ENCODE peak calls at places on chromosomes 12 and 14, in seven cellular contexts. V is esophagus squamous epithelium, Q is body of pancreas, X is stomach, H is cardiac muscle cell, A is lung, N is IMR-90. D is an unnamed sample.

GRCh38 chr14:104795781-104796681 is 483 bp upstream of the AKT1 start:
- DNase-seq in Q (peak; percentile 70), N (no peak), X (peak; percentile 68), A (no peak), V (no peak), H (peak; percentile 72), D (peak; percentile 85)

GRCh38 chr12:53532026-53532425 is 24.7 kb upstream of the NPFF start:
- DNase-seq in H (no peak), N (no peak), Q (no peak), V (no peak), A (no peak), X (no peak), D (no peak)

GRCh38 chr12:108634225-108634795 is 616 bp upstream of the SELPLG start:
- DNase-seq in A (peak; percentile 58), H (no peak), V (no peak), N (no peak), X (peak; percentile 34), Q (no peak), D (no peak)

GRCh38 chr12:71503579-71504470 is 64.2 kb downstream of the LGR5 start:
- DNase-seq in A (no peak), X (no peak), N (no peak), Q (no peak), V (no peak), H (no peak), D (no peak)

GRCh38 chr12:4148418-4149056 is 125.0 kb upstream of the CCND2 start:
- DNase-seq in H (no peak), N (no peak), V (peak; percentile 30), A (no peak), X (peak; percentile 40), Q (peak; percentile 30), D (peak; percentile 77)

GRCh38 chr12:110684322-110684836 is 4.5 kb downstream of the HVCN1 start:
- DNase-seq in X (no peak), N (peak; percentile 64), A (no peak), V (no peak), Q (no peak), H (no peak), D (no peak)

GRCh38 chr12:92396647-92397258 is 251.1 kb upstream of the BTG1 start:
- DNase-seq in A (no peak), Q (no peak), H (no peak), V (no peak), N (peak; percentile 58), X (no peak), D (no peak)

GRCh38 chr12:95326855-95327254 is 109.2 kb downstream of the VEZT start:
- DNase-seq in H (no peak), A (no peak), V (no peak), Q (no peak), N (no peak), X (no peak), D (no peak)

GRCh38 chr12:96034631-96035282 is 630 bp downstream of the LTA4H start:
- DNase-seq in A (peak; percentile 43), X (no peak), H (peak; percentile 64), N (peak; percentile 37), Q (peak; percentile 30), V (no peak), D (peak; percentile 50)

GRCh38 chr12:37543966-37544668 is 772.5 kb upstream of the ALG10B start:
- DNase-seq in V (no peak), X (no peak), Q (no peak), N (no peak), A (no peak), H (no peak), D (no peak)

GRCh38 chr12:67590122-67590795 is 58.3 kb upstream of the DYRK2 start:
- DNase-seq in N (no peak), Q (no peak), V (no peak), X (no peak), A (no peak), H (no peak), D (no peak)

GRCh38 chr12:59408431-59408830 is 187.4 kb upstream of the SLC16A7 start:
- DNase-seq in V (no peak), X (no peak), Q (no peak), H (no peak), A (no peak), N (peak; percentile 26), D (no peak)

GRCh38 chr14:68208218-68208617 is 388.6 kb downstream of the RAD51B start:
- DNase-seq in A (no peak), X (no peak), V (no peak), H (no peak), N (no peak), Q (no peak), D (no peak)

GRCh38 chr12:3489057-3489456 is 1.9 kb upstream of the PRMT8 start:
- DNase-seq in V (no peak), Q (no peak), A (no peak), H (no peak), N (no peak), X (no peak), D (no peak)

GRCh38 chr12:8123124-8123888 is at the start of gene CLEC4A:
- DNase-seq in Q (no peak), A (no peak), H (no peak), V (no peak), X (no peak), N (no peak), D (no peak)

GRCh38 chr12:92987362-92987761 is 58.3 kb upstream of the EEA1 start:
- DNase-seq in H (peak; percentile 84), A (no peak), Q (peak; percentile 27), V (no peak), X (no peak), N (peak; percentile 79), D (no peak)

GRCh38 chr14:91402278-91403068 is 15.1 kb downstream of the CCDC88C start:
- DNase-seq in H (no peak), V (no peak), N (no peak), A (peak; percentile 70), Q (peak; percentile 84), X (peak; percentile 82), D (peak; percentile 91)

GRCh38 chr14:24171422-24172260 is at the start of gene REC8:
- DNase-seq in V (no peak), Q (peak; percentile 65), N (no peak), X (peak; percentile 82), H (peak; percentile 91), A (peak; percentile 91), D (peak; percentile 68)

GRCh38 chr12:12890815-12891645 is at the start of gene GPRC5A:
- DNase-seq in X (peak; percentile 87), H (peak; percentile 81), N (peak; percentile 98), Q (peak; percentile 91), A (peak; percentile 94), V (no peak), D (peak; percentile 92)

GRCh38 chr12:122336015-122336946 is 70.0 kb upstream of the VPS33A start:
- DNase-seq in V (no peak), A (no peak), X (no peak), Q (peak; percentile 42), H (peak; percentile 41), N (peak; percentile 34), D (peak; percentile 39)

GRCh38 chr14:101126376-101127130 is 223.0 kb upstream of the RTL1 start:
- DNase-seq in Q (no peak), H (no peak), N (no peak), V (no peak), X (peak; percentile 17), A (peak; percentile 25), D (no peak)

GRCh38 chr14:89033756-89034155 is 209.3 kb downstream of the TTC8 start:
- DNase-seq in N (no peak), A (no peak), X (peak; percentile 51), V (no peak), Q (peak; percentile 54), H (peak; percentile 23), D (no peak)

GRCh38 chr14:95156153-95156764 is 1.1 kb downstream of the DICER1 start:
- DNase-seq in H (peak; percentile 21), V (no peak), Q (no peak), A (no peak), X (no peak), N (peak; percentile 25), D (no peak)

DNA sequence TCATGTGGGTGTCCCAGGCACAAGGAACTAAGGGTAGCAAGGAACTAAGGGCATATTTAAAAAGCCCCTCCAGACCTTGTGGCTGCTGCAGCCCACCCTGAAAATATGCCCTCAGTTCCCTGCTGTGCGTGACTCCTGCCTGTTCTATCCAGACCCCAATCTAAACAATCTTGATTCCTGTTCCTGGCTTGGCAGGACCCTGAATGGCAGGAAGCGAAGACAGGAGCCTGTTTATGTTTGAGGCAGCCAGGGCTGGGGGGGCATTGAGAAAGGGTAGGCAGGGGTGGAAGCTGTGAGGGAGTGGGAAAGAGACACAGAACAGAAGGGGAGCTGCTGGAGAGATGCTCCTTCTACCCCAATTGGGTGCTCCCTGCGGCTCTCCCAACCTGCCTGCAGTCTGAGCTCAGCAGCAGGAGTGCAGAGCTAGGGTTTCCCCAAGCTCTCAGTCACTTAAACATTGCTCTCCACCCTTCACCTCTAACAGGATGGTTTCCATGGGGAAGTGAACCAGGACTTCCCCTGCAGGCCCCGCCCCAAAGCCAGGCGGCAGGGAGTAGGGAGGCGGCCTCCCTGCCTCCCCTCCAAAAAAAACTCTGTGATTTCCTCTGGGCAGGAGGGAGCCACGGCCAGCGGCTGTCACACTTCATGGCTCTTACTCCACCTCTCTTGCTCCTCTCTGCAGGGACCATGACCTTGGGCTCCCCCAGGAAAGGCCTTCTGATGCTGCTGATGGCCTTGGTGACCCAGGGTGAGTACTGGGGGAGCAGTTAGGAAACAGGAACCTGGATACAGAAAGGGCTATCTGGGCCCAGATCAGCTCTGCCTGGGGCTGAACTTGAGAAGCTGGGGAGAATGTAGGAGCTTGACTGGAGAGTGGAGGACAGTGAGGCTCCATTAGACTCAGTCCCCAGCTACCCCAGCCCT is 4.7 kb downstream of the ACVRL1 start:
- DNase-seq in Q (no peak), V (no peak), X (no peak), A (peak; percentile 56), H (no peak), N (peak; percentile 50), D (no peak)
- H3K4me3 ChIP-seq in Q (no peak overlapping the region), V (peak overlapping the region; percentile 28), X (peak overlapping the region; percentile 17), A (peak overlapping the region; percentile 59), H (no peak overlapping the region), N (no peak overlapping the region), D (no peak overlapping the region)

GRCh38 chr12:29889737-29890136 is 106.0 kb upstream of the TMTC1 start:
- DNase-seq in H (peak; percentile 64), A (peak; percentile 55), V (no peak), N (peak; percentile 32), X (peak; percentile 55), Q (peak; percentile 32), D (no peak)
- TF ChIP-seq CTCF in H (peak; percentile 65), A (no peak), V (no peak), N (peak; percentile 42), X (no peak), Q (no peak), D (no peak)

DNA sequence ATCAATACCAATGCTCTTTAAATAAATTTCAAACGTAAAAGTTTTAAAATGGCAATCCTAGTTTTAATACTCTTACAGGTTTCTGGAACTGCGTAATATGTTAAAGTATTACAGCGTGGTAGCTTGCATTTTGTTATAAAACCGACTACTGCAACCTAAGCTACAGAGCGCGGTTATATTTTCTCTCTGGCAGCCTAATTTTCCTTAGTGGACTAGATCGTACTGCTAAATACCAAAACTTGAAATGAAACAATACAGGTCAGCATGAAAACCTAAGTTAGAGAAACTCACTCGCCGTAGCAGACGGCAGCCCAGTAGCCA is 1.2 kb downstream of the CCDC92 start:
- DNase-seq in A (no peak), Q (no peak), H (no peak), V (no peak), X (no peak), N (no peak), D (no peak)
- H3K9me3 ChIP-seq in A (no peaks in the 10 kb centered on the region), Q (no peaks in the 10 kb centered on the region), H (no peaks in the 10 kb centered on the region), V (no peaks in the 10 kb centered on the region), X (no peaks in the 10 kb centered on the region), N (no peaks in the 10 kb centered on the region), D (no peaks in the 10 kb centered on the region)

DNA sequence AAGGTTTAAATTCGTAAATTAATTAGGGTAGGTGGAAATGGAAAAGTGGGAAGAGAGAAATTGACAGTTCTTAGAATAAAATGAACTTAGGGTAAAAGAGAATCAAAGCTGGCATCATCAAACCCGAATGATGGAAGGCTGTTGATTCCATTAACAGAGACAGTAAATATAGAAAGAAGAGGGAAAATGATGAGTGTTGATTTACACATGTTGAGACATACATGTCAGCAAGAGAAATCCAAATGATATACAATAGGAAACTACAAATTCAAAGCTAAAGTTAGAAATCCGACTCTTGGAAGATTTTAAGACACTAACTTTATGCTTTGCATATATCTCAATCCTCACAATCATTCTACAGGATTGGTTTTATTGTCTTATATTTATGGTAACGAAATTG is 30.3 kb downstream of the LIMA1 start:
- DNase-seq in N (no peak), A (no peak), X (no peak), H (no peak), Q (no peak), V (no peak), D (no peak)
- H3K4me3 ChIP-seq in N (no peak overlapping the region), A (no peak overlapping the region), X (no peak overlapping the region), H (no peak overlapping the region), Q (no peak overlapping the region), V (no peak overlapping the region), D (no peak overlapping the region)